ENCODE peak calls at places on chromosome 18, in eight cellular contexts. U, R, Y, Q, S, B, O and L are unnamed samples.

GRCh38 chr18:74836296-74837139 is 238.8 kb downstream of the ZNF407 start:
- DNase-seq in U (peak; percentile 34), R (peak; percentile 40), Y (no peak), Q (no peak), S (no peak), B (no peak), O (peak; percentile 55), L (no peak)

GRCh38 chr18:32081881-32082280 is 9.8 kb upstream of the RNF138 start:
- DNase-seq in U (no peak), R (peak; percentile 69), Y (no peak), Q (no peak), S (no peak), B (no peak), O (no peak), L (no peak)

GRCh38 chr18:4068552-4069158 is 386.5 kb downstream of the DLGAP1 start:
- DNase-seq in U (peak; percentile 64), R (peak; percentile 74), Y (no peak), Q (peak; percentile 13), S (peak; percentile 41), B (no peak), O (peak; percentile 69), L (peak; percentile 54)

GRCh38 chr18:5962362-5962761 is 67.0 kb upstream of the TMEM200C start:
- DNase-seq in U (no peak), R (peak; percentile 30), Y (no peak), Q (no peak), S (no peak), B (no peak), O (peak; percentile 54), L (no peak)

GRCh38 chr18:80034068-80034851 is at the start of gene RBFA:
- DNase-seq in U (peak; percentile 87), R (peak; percentile 97), Y (peak; percentile 98), Q (peak; percentile 100), S (peak; percentile 100), B (peak; percentile 100), O (no peak), L (peak; percentile 100)

GRCh38 chr18:10687161-10687925 is 161.5 kb downstream of the NAPG start:
- DNase-seq in U (peak; percentile 76), R (no peak), Y (no peak), Q (no peak), S (no peak), B (no peak), O (no peak), L (no peak)

GRCh38 chr18:10259934-10260333 is 194.5 kb upstream of the APCDD1 start:
- DNase-seq in U (peak; percentile 37), R (no peak), Y (no peak), Q (no peak), S (no peak), B (no peak), O (no peak), L (no peak)

GRCh38 chr18:49081511-49082146 is 130.9 kb upstream of the SMAD7 start:
- DNase-seq in U (no peak), R (peak; percentile 48), Y (no peak), Q (no peak), S (no peak), B (no peak), O (no peak), L (no peak)

GRCh38 chr18:28204154-28204553 is 27.2 kb upstream of the CDH2 start:
- DNase-seq in U (peak; percentile 75), R (peak; percentile 95), Y (no peak), Q (no peak), S (no peak), B (no peak), O (no peak), L (no peak)

GRCh38 chr18:3660719-3661118 is 210.7 kb downstream of the TGIF1 start:
- DNase-seq in U (no peak), R (no peak), Y (no peak), Q (no peak), S (no peak), B (no peak), O (no peak), L (no peak)

GRCh38 chr18:39571511-39571910 is 2005.9 kb upstream of the CELF4 start:
- DNase-seq in U (peak; percentile 20), R (peak; percentile 19), Y (no peak), Q (no peak), S (no peak), B (no peak), O (peak; percentile 46), L (no peak)

GRCh38 chr18:68667121-68667520 is 47.8 kb downstream of the TMX3 start:
- DNase-seq in U (no peak), R (peak; percentile 76), Y (no peak), Q (no peak), S (no peak), B (no peak), O (no peak), L (no peak)

GRCh38 chr18:68660355-68661183 is 54.3 kb downstream of the TMX3 start:
- DNase-seq in U (peak; percentile 39), R (peak; percentile 80), Y (no peak), Q (no peak), S (no peak), B (no peak), O (peak; percentile 68), L (no peak)

GRCh38 chr18:68665623-68666022 is 49.3 kb downstream of the TMX3 start:
- DNase-seq in U (no peak), R (no peak), Y (no peak), Q (no peak), S (no peak), B (no peak), O (no peak), L (no peak)

GRCh38 chr18:68666316-68666715 is 48.6 kb downstream of the TMX3 start:
- DNase-seq in U (no peak), R (peak; percentile 55), Y (no peak), Q (no peak), S (no peak), B (no peak), O (no peak), L (no peak)

DNA sequence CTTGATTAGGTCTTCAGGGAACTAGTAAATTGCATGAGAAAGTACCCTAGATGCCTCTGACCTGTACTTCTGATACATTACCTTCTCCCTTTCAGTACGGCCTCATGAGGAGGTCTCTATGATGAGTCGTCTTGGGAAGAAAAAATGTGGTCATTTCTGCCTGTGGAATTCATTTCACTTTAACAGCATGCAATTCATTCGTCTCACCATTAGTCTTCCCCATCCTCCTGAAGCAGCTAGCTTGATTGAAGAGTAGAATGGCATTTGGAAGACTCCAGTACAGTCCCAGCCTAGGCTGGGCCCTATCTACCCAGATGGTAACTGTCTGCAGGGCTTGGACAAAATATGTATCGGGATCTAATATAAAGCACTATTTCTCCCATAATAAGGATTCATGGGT is 52.1 kb downstream of the TMX3 start:
- DNase-seq in U (peak; percentile 22), R (peak; percentile 28), Y (no peak), Q (no peak), S (no peak), B (no peak), O (no peak), L (no peak)
- TF ChIP-seq CTCF in U (peak; percentile 8), R (peak; percentile 3), Y (no peak), Q (no peak), S (no peak), B (no peak), O (peak; percentile 11), L (no peak)

DNA sequence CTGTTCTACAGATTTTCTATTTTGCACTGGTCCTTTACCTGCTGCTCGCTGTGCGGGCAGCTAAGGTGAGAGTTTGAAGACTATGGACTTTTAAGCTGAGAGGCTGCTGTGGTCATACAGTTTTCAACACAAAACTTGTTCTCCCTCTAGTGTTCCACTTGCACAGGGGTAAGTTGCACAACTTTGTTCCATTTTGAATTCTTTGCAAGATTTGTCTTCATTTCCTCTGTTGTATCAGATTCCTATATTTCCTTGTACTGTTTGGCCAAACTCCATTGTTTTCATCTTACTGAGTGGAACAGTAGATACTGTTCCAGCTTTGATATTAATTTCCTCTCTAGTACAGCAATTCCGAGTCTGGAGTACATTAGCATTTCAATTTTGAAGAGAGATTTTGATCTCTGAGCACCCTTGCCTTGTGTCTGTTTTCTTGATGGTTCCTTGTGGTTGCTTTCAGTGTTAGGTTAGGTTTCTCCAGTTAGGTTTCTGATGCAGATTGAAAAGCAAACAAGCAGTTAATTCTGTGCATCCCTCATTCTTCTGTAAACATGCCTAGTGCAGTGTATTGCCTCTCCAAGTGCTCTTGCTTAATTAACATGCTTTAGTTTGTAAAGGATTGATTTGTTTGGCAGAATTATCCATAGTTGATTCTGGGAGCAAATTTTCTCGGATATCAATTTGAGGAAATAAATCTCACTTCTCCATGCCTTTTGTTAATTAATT is 188.8 kb downstream of the PTPRM start:
- DNase-seq in U (peak; percentile 27), R (peak; percentile 55), Y (no peak), Q (no peak), S (no peak), B (no peak), O (no peak), L (no peak)
- TF ChIP-seq CTCF in U (peak; percentile 23), R (peak; percentile 41), Y (no peak), Q (peak; percentile 8), S (no peak), B (peak; percentile 48), O (peak; percentile 60), L (no peak)

DNA sequence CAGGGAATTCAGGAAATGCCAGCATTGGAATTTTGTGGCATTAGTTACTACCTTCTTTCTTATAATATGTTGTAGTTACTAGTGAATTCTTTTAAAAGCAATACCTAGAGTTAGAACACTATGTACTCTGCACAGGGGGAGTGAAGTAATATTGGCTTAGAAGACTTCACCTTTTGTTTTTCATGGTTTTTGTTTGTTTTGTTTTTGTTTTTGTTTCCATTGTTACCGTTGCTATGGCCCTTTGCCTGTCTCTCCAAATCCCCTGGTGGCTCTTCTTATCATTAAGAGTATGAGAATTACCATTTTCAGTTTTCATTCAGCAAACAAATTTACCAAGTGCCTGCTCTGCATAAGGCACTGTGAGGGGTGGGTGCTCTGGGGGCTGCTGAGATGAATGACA is 160.1 kb downstream of the HAUS1 start:
- DNase-seq in U (peak; percentile 37), R (no peak), Y (no peak), Q (no peak), S (no peak), B (no peak), O (no peak), L (no peak)
- TF ChIP-seq CTCF in U (peak; percentile 0), R (no peak), Y (no peak), Q (no peak), S (no peak), B (no peak), O (no peak), L (no peak)

GRCh38 chr18:57998461-57998860 is 45.6 kb upstream of the NEDD4L start:
- DNase-seq in U (peak; percentile 84), R (no peak), Y (no peak), Q (no peak), S (no peak), B (no peak), O (no peak), L (no peak)
- TF ChIP-seq CTCF in U (no peak), R (no peak), Y (no peak), Q (no peak), S (no peak), B (no peak), O (no peak), L (no peak)

DNA sequence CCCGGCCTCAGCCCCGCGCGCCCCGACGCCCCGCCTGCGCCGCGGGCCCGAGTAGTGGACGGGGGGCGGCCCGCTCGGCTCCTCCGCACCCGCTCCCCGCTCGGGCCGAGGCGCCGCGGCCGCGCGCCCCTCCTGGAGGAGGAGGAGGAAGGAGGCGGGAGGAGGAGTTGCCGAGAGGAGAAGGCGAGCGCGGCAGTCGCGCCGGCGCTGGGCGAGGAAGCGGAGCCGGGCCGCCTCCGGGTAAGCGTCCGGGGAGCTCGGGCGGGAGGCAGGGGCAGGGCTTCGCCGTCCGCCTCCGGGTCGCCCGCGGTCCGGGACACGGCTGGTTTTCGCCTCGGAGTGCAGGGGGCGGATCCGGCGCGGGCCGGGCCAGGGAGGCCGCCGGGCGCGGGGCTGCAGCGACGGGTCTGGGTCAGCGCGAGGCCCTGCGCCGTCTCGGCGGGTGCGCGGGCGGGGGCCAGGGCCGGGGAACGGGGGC is at the start of gene SOCS6:
- DNase-seq in U (no peak), R (peak; percentile 56), Y (peak; percentile 21), Q (peak; percentile 30), S (peak; percentile 75), B (peak; percentile 89), O (peak; percentile 78), L (peak; percentile 79)
- TF ChIP-seq CTCF in U (no peak), R (no peak), Y (no peak), Q (no peak), S (no peak), B (no peak), O (no peak), L (no peak)